ENCODE peak calls at places on chromosomes 16 and 17, in four cellular contexts. V is GM12878, W is HepG2, C is K562. K is an unnamed sample.

GRCh38 chr16:24718967-24719521 is 10.4 kb upstream of the TNRC6A start:
- DNase-seq in V (no peak), W (no peak), C (no peak), K (no peak)

GRCh38 chr17:74085434-74085833 is 118.0 kb upstream of the RPL38 start:
- DNase-seq in V (no peak), W (no peak), C (peak), K (peak)

GRCh38 chr17:44801880-44802279 is 28.2 kb downstream of the GJC1 start:
- DNase-seq in V (no peak), W (no peak), C (no peak), K (no peak)

GRCh38 chr17:77148109-77148958 is 7.6 kb downstream of the SEC14L1 start:
- DNase-seq in V (no peak), W (peak), C (no peak), K (no peak)

GRCh38 chr16:16045879-16046278 is 96.5 kb downstream of the ABCC1 start:
- DNase-seq in V (no peak), W (no peak), C (no peak), K (peak)

GRCh38 chr16:7997966-7998365 is 592.3 kb downstream of the TMEM114 start:
- DNase-seq in V (no peak), W (no peak), C (no peak), K (no peak)

GRCh38 chr16:89601906-89602272 is 11.6 kb upstream of the DPEP1 start:
- DNase-seq in V (no peak), W (no peak), C (no peak), K (no peak)

GRCh38 chr17:50649042-50649908 is 14.6 kb downstream of the ABCC3 start:
- DNase-seq in V (no peak), W (no peak), C (no peak), K (no peak)

GRCh38 chr16:88854306-88855111 is 2.2 kb downstream of the GALNS start:
- DNase-seq in V (no peak), W (no peak), C (peak), K (no peak)

GRCh38 chr17:81239714-81240555 is 817 bp downstream of the NDUFAF8 start:
- DNase-seq in V (no peak), W (no peak), C (peak), K (no peak)

GRCh38 chr17:73548620-73549311 is 95.5 kb downstream of the SDK2 start:
- DNase-seq in V (no peak), W (no peak), C (no peak), K (no peak)

GRCh38 chr17:74340470-74341023 is 14.5 kb downstream of the KIF19 start:
- DNase-seq in V (no peak), W (peak), C (no peak), K (no peak)

GRCh38 chr17:36697907-36698526 is 96.6 kb downstream of the MRM1 start:
- DNase-seq in V (no peak), W (no peak), C (peak), K (peak)

GRCh38 chr17:45651145-45651713 is 132.9 kb upstream of the CRHR1 start:
- DNase-seq in V (no peak), W (no peak), C (no peak), K (no peak)

GRCh38 chr17:34562387-34562786 is 17.0 kb upstream of the TMEM132E start:
- DNase-seq in V (no peak), W (no peak), C (peak), K (peak)

GRCh38 chr17:48647103-48647963 is 21.2 kb upstream of the HOXB9 start:
- DNase-seq in V (no peak), W (no peak), C (peak), K (peak)

GRCh38 chr17:46139365-46140210 is 53.6 kb downstream of the KANSL1 start:
- DNase-seq in V (no peak), W (no peak), C (no peak), K (no peak)

GRCh38 chr16:49593423-49594040 is 219.9 kb downstream of the C16orf78 start:
- DNase-seq in V (no peak), W (no peak), C (no peak), K (no peak)

GRCh38 chr17:28725166-28725659 is 820 bp downstream of the TLCD1 start:
- DNase-seq in V (no peak), W (peak), C (peak), K (no peak)

GRCh38 chr17:41907185-41907556 is 11.6 kb downstream of the ACLY start:
- DNase-seq in V (no peak), W (no peak), C (no peak), K (no peak)

GRCh38 chr17:46853896-46854444 is 2.6 kb downstream of the WNT9B start:
- DNase-seq in V (no peak), W (no peak), C (no peak), K (no peak)

GRCh38 chr17:70168044-70168978 is 1.0 kb upstream of the KCNJ2 start:
- DNase-seq in V (no peak), W (no peak), C (peak), K (peak)

GRCh38 chr17:77901476-77901875 is 57.0 kb upstream of the TNRC6C start:
- DNase-seq in V (no peak), W (no peak), C (no peak), K (no peak)

GRCh38 chr16:49491736-49492089 is 118.1 kb downstream of the C16orf78 start:
- DNase-seq in V (no peak), W (no peak), C (no peak), K (peak)

DNA sequence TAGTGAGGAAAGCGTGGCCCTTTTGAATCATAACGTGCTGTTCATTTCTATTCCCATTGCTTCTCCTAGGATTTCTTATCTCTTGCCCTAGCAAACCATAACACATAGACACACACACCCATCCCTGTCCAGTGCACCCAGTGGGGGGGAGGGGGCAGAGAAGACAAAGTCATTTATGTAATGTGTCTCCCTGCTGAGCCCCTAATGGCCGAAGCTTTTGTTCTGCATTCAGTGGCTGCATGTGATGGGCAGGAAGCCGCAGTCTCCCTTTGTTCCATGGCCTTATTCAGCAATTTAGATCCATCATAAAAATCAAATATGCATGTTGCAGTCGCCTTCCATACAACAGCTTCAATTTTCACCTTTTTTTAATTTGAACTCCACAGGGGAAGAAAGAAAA is 325.4 kb downstream of the ZFHX3 start:
- DNase-seq in V (no peak), W (no peak), C (no peak), K (peak)
- TF ChIP-seq CBFB in V (no peak), W (no peak), C (no peak), K (peak)

GRCh38 chr16:78461496-78461938 is 362.1 kb downstream of the WWOX start:
- DNase-seq in V (no peak), W (peak), C (no peak), K (no peak)
- TF ChIP-seq NR2C2 in V (no peak), W (no peak), C (no peak), K (no peak)

DNA sequence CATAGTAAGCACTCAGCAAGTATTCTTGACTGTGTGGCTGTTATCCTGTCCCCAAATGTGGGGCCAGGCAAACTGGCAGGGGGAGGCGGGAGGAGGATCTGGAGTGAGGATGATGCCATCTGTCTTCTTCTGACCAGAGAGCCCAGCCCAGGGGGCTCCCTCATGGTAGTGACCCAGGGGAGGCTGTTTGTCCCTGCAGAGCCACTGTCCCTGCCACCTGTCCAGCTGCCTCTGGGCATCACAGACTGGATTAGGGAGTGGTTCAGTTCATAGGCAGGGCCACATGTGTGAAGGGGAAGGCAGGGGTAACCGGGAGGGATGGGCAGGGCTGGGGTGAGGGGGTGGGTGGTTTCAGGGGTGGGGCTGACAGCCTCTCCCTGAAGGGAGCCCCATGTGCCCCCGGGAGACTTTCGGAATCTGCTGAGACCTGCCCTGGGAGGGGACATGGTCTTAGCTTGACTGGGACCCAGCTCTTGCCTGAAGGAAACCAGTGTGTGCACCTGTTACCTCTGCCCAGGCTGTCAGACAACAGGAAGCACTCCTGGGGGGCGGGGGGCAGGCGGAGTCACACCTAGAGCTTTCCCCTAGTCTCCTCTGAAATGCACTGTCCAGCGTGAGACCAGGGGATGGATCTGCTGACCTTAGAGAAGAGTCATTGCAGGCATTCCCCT is 15.2 kb downstream of the ARHGAP23 start:
- DNase-seq in V (peak), W (no peak), C (no peak), K (no peak)
- TF ChIP-seq CBFB in V (no peak), W (no peak), C (no peak), K (no peak)

GRCh38 chr17:4003131-4003500 is 38.9 kb upstream of the ATP2A3 start:
- DNase-seq in V (no peak), W (no peak), C (no peak), K (no peak)

GRCh38 chr17:4003501-4004421 is 39.5 kb upstream of the ATP2A3 start:
- DNase-seq in V (no peak), W (peak), C (peak), K (peak)

GRCh38 chr17:4005296-4006164 is 41.3 kb upstream of the ATP2A3 start:
- DNase-seq in V (no peak), W (no peak), C (no peak), K (no peak)

GRCh38 chr17:4006165-4006589 is 41.9 kb upstream of the ATP2A3 start:
- DNase-seq in V (no peak), W (no peak), C (no peak), K (no peak)

DNA sequence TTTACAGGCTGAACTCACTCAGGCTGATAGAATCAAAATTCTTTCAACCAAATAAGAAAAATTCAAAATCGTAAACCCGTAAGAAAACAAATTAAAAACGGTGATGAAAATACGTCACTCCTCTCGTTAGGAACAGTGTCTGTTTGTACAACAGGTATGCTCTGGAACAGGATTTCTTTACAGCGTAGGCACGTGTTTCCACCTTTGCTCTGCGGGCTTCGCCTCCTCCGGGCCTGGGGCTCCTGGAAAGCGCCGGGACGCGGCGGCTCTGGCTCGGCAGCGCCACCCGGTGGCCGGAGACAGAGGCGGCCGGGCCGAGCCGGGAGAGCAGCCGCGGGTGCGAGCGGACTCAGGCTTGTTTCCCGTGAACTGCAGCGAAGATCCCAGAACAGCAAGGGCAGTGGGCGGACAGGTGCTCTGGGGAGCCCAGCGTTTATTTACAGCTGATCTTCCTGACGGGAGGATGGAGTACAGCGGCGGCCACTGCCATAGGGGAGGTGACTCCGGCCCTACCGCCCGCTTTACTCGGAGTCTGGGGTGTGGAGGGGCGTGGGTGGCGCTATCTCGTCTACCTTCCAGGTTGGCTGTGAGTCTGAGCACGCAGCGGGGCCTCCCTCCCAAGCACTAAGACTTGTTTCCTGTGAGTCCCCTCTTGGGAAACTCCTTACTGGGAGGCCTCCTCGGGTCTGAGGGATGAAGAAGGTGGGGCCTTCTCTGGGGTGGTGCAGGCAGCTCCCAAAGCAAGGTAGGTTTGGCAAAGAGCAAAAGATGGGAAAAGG is 40.5 kb upstream of the ATP2A3 start:
- DNase-seq in V (peak), W (peak), C (peak), K (peak)
- TF ChIP-seq NR2C2 in V (no peak), W (no peak), C (no peak), K (no peak)

GRCh38 chr17:8188408-8188839 is 1.6 kb downstream of the BORCS6 start:
- DNase-seq in V (no peak), W (no peak), C (no peak), K (no peak)
- TF ChIP-seq CBFB in V (no peak), W (no peak), C (no peak), K (no peak)

GRCh38 chr16:86020971-86021370 is 122.0 kb downstream of the IRF8 start:
- DNase-seq in V (no peak), W (no peak), C (no peak), K (no peak)

GRCh38 chr16:86018487-86018886 is 119.5 kb downstream of the IRF8 start:
- DNase-seq in V (no peak), W (no peak), C (no peak), K (no peak)

GRCh38 chr16:86022381-86022960 is 123.5 kb downstream of the IRF8 start:
- DNase-seq in V (no peak), W (no peak), C (no peak), K (no peak)

GRCh38 chr16:86016201-86016965 is 117.4 kb downstream of the IRF8 start:
- DNase-seq in V (peak), W (peak), C (peak), K (peak)

GRCh38 chr16:86019446-86020047 is 120.6 kb downstream of the IRF8 start:
- DNase-seq in V (no peak), W (no peak), C (peak), K (peak)
- TF ChIP-seq NR2C2 in V (no peak), W (no peak), C (no peak), K (no peak)

K was measured in WTC11.